ENCODE peak calls at places on chromosomes 6 and 20, in nine cellular contexts. D is DMS153; Y is psoas muscle; K is smooth muscle cell of the brain vasculature; N is lung; V is HFFc6; F is EH; P is amygdala; X is activated T-helper 9 cell treated with anti-CD3 and anti-CD28 coated beads, Interleukin-2, amount 50 U/mL, for 16 hours. O is an unnamed sample.

GRCh38 chr6:32885698-32886286 is 31.8 kb downstream of the PSMB9 start:
- DNase-seq in D (peak; percentile 56), Y (no peak), K (peak; percentile 50), N (no peak), V (peak; percentile 61), F (peak; percentile 74), P (no peak), X (no peak), O (peak; percentile 66)

GRCh38 chr6:166705070-166705469 is 78.0 kb upstream of the RPS6KA2 start:
- DNase-seq in D (no peak), Y (no peak), K (no peak), N (no peak), V (no peak), F (no peak), P (no peak), X (no peak), O (no peak)

GRCh38 chr20:48722002-48722731 is 105.6 kb downstream of the PREX1 start:
- DNase-seq in D (no peak), Y (no peak), K (no peak), N (no peak), V (peak; percentile 51), F (peak; percentile 74), P (no peak), X (no peak), O (peak; percentile 94)

GRCh38 chr6:2346078-2346477 is 100.7 kb upstream of the GMDS start:
- DNase-seq in D (no peak), Y (no peak), K (no peak), N (no peak), V (no peak), F (no peak), P (no peak), X (no peak), O (no peak)

GRCh38 chr6:13667655-13668054 is 44.0 kb downstream of the RANBP9 start:
- DNase-seq in D (no peak), Y (no peak), K (no peak), N (no peak), V (no peak), F (no peak), P (no peak), X (no peak), O (no peak)

GRCh38 chr20:41499961-41500725 is 118.0 kb downstream of the CHD6 start:
- DNase-seq in D (peak; percentile 60), Y (no peak), K (no peak), N (no peak), V (peak; percentile 56), F (peak; percentile 88), P (no peak), X (no peak), O (no peak)

GRCh38 chr6:163965426-163966348 is 551.2 kb downstream of the QKI start:
- DNase-seq in D (peak; percentile 70), Y (peak; percentile 67), K (no peak), N (no peak), V (no peak), F (no peak), P (no peak), X (no peak), O (peak; percentile 72)

GRCh38 chr6:147131728-147132127 is 72.5 kb upstream of the STXBP5 start:
- DNase-seq in D (peak; percentile 40), Y (no peak), K (no peak), N (no peak), V (peak; percentile 18), F (no peak), P (no peak), X (no peak), O (no peak)

GRCh38 chr6:159788757-159789376 is 535 bp downstream of the TCP1 start:
- DNase-seq in D (no peak), Y (peak; percentile 74), K (no peak), N (no peak), V (peak; percentile 16), F (peak; percentile 67), P (no peak), X (peak; percentile 9), O (no peak)

GRCh38 chr20:42775037-42775436 is 414.7 kb downstream of the PTPRT start:
- DNase-seq in D (no peak), Y (no peak), K (no peak), N (no peak), V (no peak), F (no peak), P (no peak), X (no peak), O (no peak)

GRCh38 chr6:89952696-89953095 is 58.4 kb downstream of the GJA10 start:
- DNase-seq in D (no peak), Y (no peak), K (no peak), N (no peak), V (peak; percentile 85), F (peak; percentile 94), P (no peak), X (no peak), O (no peak)

GRCh38 chr20:48933017-48933766 is 11.7 kb downstream of the ARFGEF2 start:
- DNase-seq in D (peak; percentile 27), Y (no peak), K (no peak), N (peak; percentile 55), V (no peak), F (no peak), P (no peak), X (no peak), O (no peak)